ENCODE peak calls at places on chromosomes 7 and 10, in ten cellular contexts. N, J, L, E, S, G, T, W, K and M are unnamed samples. For H3K9me3, the result is how much of the 10 kb centered on the place peaks cover.

GRCh38 chr7:94513565-94513860 is 3.9 kb downstream of the CASD1 start:
- DNase-seq in N (no peak), W (no peak), K (no peak), L (no peak), E (no peak), S (no peak), G (peak), J (no peak), T (no peak), M (no peak)

GRCh38 chr10:103564116-103564501 is 70.6 kb downstream of the NEURL1 start:
- DNase-seq in N (no peak), K (peak), G (no peak), L (no peak), E (no peak), T (no peak), S (no peak), W (no peak), J (no peak), M (no peak)

GRCh38 chr7:75931676-75932075 is 16.7 kb downstream of the POR start:
- DNase-seq in W (no peak), L (no peak), E (no peak), J (no peak), T (no peak), N (no peak), K (no peak), G (no peak), S (no peak), M (no peak)

GRCh38 chr7:23430902-23431259 is 39.4 kb downstream of the IGF2BP3 start:
- DNase-seq in K (no peak), S (no peak), N (no peak), G (no peak), T (no peak), J (no peak), E (no peak), L (no peak), W (no peak), M (no peak)

GRCh38 chr7:154794147-154794780 is 208.7 kb downstream of the PAXIP1 start:
- DNase-seq in K (no peak), N (no peak), T (no peak), W (no peak), S (no peak), E (peak), J (no peak), G (no peak), L (no peak), M (no peak)

GRCh38 chr10:98134431-98135221 is at the start of gene R3HCC1L:
- DNase-seq in W (peak), G (peak), L (peak), K (peak), T (peak), S (peak), N (peak), E (peak), J (peak), M (peak)

GRCh38 chr10:66637273-66638036 is 288.4 kb upstream of the LRRTM3 start:
- DNase-seq in G (no peak), E (no peak), J (peak), K (no peak), S (no peak), L (no peak), T (no peak), W (no peak), N (no peak), M (no peak)

GRCh38 chr7:115356139-115356746 is 434.3 kb downstream of the MDFIC start:
- DNase-seq in G (peak), W (peak), L (peak), S (no peak), N (no peak), K (no peak), J (no peak), E (no peak), T (no peak), M (no peak)

GRCh38 chr10:82934429-82934828 is 1059.4 kb downstream of the NRG3 start:
- DNase-seq in L (no peak), S (peak), G (no peak), T (no peak), N (no peak), W (peak), K (no peak), E (no peak), J (no peak), M (no peak)

GRCh38 chr7:27466703-27467102 is 196.0 kb downstream of the HIBADH start:
- DNase-seq in K (no peak), G (no peak), T (no peak), W (no peak), E (no peak), S (no peak), J (no peak), N (no peak), L (no peak), M (no peak)
- H3K27ac ChIP-seq in K (no peak), G (no peak), T (no peak), W (no peak), E (no peak), S (no peak), J (no peak), N (no peak), L (no peak), M (no peak)

DNA sequence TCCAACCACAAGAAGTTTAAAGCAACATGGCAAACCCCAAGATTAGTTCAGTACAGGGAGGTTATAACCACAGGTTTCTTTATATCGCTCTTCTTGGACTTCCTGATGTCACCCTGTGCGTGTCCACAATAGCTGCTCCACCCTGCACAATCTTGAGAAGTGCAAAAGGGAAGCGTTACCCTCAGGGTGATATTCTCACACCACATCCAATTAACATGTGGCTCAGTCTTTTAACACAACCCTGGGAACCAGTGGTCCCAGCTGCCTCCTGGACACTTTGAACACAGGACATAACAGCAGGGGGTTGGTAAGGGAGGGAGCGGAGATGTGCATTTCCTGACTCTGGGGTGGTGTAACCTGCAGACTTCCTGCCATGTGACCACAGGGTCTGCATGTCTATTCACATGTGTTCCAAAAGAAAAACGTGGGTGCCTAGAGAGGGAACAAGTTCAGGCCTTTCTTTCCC is 64.6 kb downstream of the GSAP start:
- DNase-seq in J (peak), T (peak), L (no peak), K (no peak), W (peak), N (peak), E (no peak), S (no peak), G (no peak), M (peak)
- H3K9me3 ChIP-seq in J (under half), T (under half), L (under half), K (under half), W (under half), N (under half), E (under half), S (under half), G (under half), M (under half)

DNA sequence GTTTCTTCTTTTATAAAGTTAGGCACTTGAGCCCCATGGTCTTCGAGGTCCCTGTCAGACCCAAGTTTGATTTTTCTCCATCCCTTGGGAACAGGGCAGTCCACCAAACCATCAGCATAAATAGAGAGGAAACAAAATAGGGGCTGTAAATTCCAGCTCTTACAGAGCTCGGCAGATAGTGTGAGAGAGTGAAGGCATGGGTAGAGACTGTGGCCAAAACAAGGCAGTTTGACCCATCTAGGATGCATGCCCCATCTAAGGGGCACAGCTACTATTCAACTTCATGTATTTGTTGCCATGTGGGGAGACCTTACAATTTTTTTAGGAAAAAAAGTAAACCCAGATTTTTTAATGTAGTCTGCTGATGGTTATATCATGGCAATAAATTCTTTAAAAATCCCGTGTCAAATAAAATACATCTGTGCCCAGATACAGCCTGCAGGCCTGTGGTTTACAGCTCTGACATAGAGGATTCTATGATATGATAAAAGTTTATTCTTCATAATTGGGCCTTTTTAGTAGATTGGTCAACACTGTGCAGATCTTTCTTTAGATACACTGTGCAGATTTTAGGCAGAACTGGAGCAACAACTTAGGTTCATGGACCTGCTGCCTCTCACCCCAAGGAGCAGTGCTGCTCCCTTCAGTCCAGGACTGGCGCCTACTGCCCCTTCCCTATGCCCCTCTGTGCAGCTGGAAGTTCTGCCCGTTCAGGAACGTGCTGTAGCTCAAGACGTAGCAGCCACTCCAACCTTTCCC is 5.3 kb downstream of the PPP1R3C start:
- DNase-seq in N (no peak), K (no peak), T (no peak), W (no peak), L (no peak), S (no peak), E (no peak), G (no peak), J (no peak), M (no peak)
- H3K27ac ChIP-seq in N (peak), K (no peak), T (no peak), W (no peak), L (no peak), S (no peak), E (peak), G (peak), J (peak), M (no peak)

GRCh38 chr7:57425969-57426628 is 23.9 kb upstream of the ZNF716 start:
- DNase-seq in T (no peak), L (no peak), J (no peak), K (no peak), N (no peak), S (no peak), W (no peak), G (no peak), E (no peak), M (no peak)
- H3K9me3 ChIP-seq in T (under half), L (under half), J (under half), K (under half), N (under half), S (under half), W (under half), G (under half), E (under half), M (under half)

GRCh38 chr10:19518632-19519031 is 297.6 kb upstream of the PLXDC2 start:
- DNase-seq in W (no peak), E (no peak), S (no peak), G (no peak), N (no peak), T (no peak), J (no peak), K (no peak), L (no peak), M (no peak)
- H3K27ac ChIP-seq in W (no peak), E (no peak), S (no peak), G (no peak), N (no peak), T (no peak), J (no peak), K (no peak), L (no peak), M (no peak)